ENCODE peak calls at places on chromosomes 5 and 9, in four cellular contexts. U is nephron progenitor cell, W is lower leg skin, C is HepG2. D is an unnamed sample.

GRCh38 chr5:5159282-5160108 is 19.4 kb downstream of the ADAMTS16 start:
- DNase-seq in U (no peak), W (no peak), C (no peak), D (no peak)

GRCh38 chr9:124012368-124013262 is 1.0 kb downstream of the LHX2 start:
- DNase-seq in U (peak), W (no peak), C (no peak), D (no peak)

GRCh38 chr9:127927457-127928231 is 2.9 kb downstream of the PIP5KL1 start:
- DNase-seq in U (peak), W (no peak), C (no peak), D (no peak)

GRCh38 chr5:91925249-91925648 is 542.1 kb upstream of the ARRDC3 start:
- DNase-seq in U (no peak), W (no peak), C (peak), D (no peak)

GRCh38 chr9:93898026-93898425 is 57.1 kb downstream of the BARX1 start:
- DNase-seq in U (no peak), W (no peak), C (no peak), D (no peak)

GRCh38 chr5:91111473-91112238 is 271.5 kb downstream of the ARRDC3 start:
- DNase-seq in U (no peak), W (no peak), C (no peak), D (no peak)

GRCh38 chr5:126437706-126438105 is 14.5 kb downstream of the GRAMD2B start:
- DNase-seq in U (no peak), W (no peak), C (no peak), D (no peak)

GRCh38 chr5:37355161-37355560 is 15.7 kb downstream of the NUP155 start:
- DNase-seq in U (no peak), W (no peak), C (no peak), D (no peak)

GRCh38 chr5:15009420-15009819 is 137.8 kb upstream of the ANKH start:
- DNase-seq in U (no peak), W (no peak), C (peak), D (no peak)

GRCh38 chr5:148776780-148777179 is 49.6 kb upstream of the ADRB2 start:
- DNase-seq in U (no peak), W (peak), C (no peak), D (no peak)

GRCh38 chr5:74259572-74259971 is 381.0 kb downstream of the ENC1 start:
- DNase-seq in U (no peak), W (no peak), C (no peak), D (no peak)
- TF ChIP-seq CTCF in U (no peak), W (no peak), C (no peak), D (no peak)

GRCh38 chr9:105244996-105245719 is 707 bp downstream of the SLC44A1 start:
- DNase-seq in U (peak), W (peak), C (no peak), D (peak)
- TF ChIP-seq CTCF in U (no peak), W (no peak), C (peak), D (no peak)

DNA sequence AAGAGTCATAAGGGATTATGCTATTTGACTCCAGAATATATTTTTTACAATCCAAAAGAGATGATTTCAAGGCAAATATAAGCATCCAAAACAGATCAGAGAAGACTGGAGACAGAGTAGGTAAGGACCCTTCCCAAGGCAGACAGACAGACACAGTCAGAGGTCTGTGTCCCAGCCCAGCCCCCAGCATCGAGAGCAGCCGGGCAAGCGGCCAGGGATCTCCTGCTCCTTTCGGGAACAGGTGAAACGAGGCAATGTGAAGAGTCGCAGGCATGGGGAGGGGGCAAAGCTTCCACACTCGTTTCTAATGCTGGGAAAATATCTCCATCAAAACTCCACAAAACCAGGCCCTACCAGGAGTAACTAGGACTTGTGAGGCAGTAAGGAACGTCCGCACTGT is 5.8 kb downstream of the PAEP start:
- DNase-seq in U (no peak), W (no peak), C (no peak), D (no peak)
- TF ChIP-seq CTCF in U (no peak), W (no peak), C (no peak), D (no peak)

DNA sequence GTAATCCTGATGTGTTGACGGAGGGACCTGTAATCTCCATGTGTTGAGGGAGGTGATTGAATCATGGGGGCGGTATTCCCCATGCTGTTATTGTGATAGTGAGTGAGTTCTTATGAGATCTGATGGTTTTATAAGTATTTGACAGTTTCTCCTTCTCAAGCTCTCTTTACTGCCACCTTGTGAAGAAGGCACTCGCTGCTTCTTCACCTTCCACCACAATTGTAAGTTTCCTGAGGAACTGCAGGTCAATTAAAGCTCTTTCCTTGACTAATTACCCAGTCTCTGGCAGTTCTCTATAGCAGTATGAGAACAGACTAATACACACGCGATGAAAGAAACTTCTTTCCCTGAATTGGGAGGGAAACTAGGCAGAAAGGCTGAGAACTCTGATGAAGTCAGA is 141.1 kb upstream of the RAD23B start:
- DNase-seq in U (no peak), W (no peak), C (no peak), D (no peak)
- TF ChIP-seq CTCF in U (peak), W (no peak), C (no peak), D (peak)

GRCh38 chr9:136079916-136080246 is 15.2 kb downstream of the NACC2 start:
- DNase-seq in U (no peak), W (no peak), C (no peak), D (no peak)

GRCh38 chr9:136078025-136078424 is 17.1 kb downstream of the NACC2 start:
- DNase-seq in U (no peak), W (no peak), C (no peak), D (no peak)

GRCh38 chr9:136080716-136081112 is 14.4 kb downstream of the NACC2 start:
- DNase-seq in U (no peak), W (no peak), C (no peak), D (no peak)

GRCh38 chr9:136078498-136079011 is 16.5 kb downstream of the NACC2 start:
- DNase-seq in U (no peak), W (no peak), C (no peak), D (no peak)

GRCh38 chr9:136079211-136079915 is 15.7 kb downstream of the NACC2 start:
- DNase-seq in U (no peak), W (no peak), C (no peak), D (no peak)
- TF ChIP-seq CTCF in U (no peak), W (no peak), C (peak), D (no peak)

D was measured in type B pancreatic cell.